ENCODE peak calls at places on chromosomes 3 and 15, in eight cellular contexts. N, E, I, S, Z, F, K and X are unnamed samples.

GRCh38 chr3:31230834-31231233 is 301.9 kb upstream of the STT3B start:
- DNase-seq in Z (no peak), S (no peak), F (no peak), I (no peak), K (no peak), N (no peak), E (no peak), X (no peak)

GRCh38 chr3:126461450-126462070 is 14.1 kb downstream of the ZXDC start:
- DNase-seq in S (no peak), F (no peak), I (no peak), E (no peak), Z (no peak), K (no peak), N (no peak), X (no peak)

GRCh38 chr3:32467333-32468070 is 35.1 kb downstream of the CMTM6 start:
- DNase-seq in I (peak), N (peak), Z (peak), F (peak), S (peak), K (peak), E (peak), X (peak)

GRCh38 chr15:64990168-64990470 is 405 bp upstream of the SPG21 start:
- DNase-seq in N (no peak), Z (no peak), E (no peak), K (no peak), F (no peak), I (no peak), S (no peak), X (no peak)

GRCh38 chr3:194300392-194300758 is 50.8 kb downstream of the CPN2 start:
- DNase-seq in Z (no peak), N (peak), F (peak), E (no peak), K (no peak), I (no peak), S (peak), X (no peak)

GRCh38 chr15:80788536-80788935 is 9.4 kb downstream of the CEMIP start:
- DNase-seq in E (no peak), K (no peak), I (peak), N (no peak), F (no peak), S (no peak), Z (no peak), X (no peak)

GRCh38 chr3:57007513-57008415 is 52.7 kb upstream of the SPATA12 start:
- DNase-seq in S (peak), F (peak), Z (peak), K (peak), N (no peak), E (no peak), I (peak), X (no peak)

GRCh38 chr3:14766428-14767244 is 52.1 kb upstream of the FGD5 start:
- DNase-seq in N (no peak), I (no peak), S (no peak), K (no peak), E (no peak), F (no peak), Z (no peak), X (no peak)

GRCh38 chr3:21477896-21478295 is 273.1 kb downstream of the ZNF385D start:
- DNase-seq in N (no peak), K (no peak), F (peak), Z (no peak), I (peak), S (no peak), E (no peak), X (no peak)

GRCh38 chr3:45275006-45275704 is 49.1 kb upstream of the TMEM158 start:
- DNase-seq in E (no peak), F (no peak), Z (no peak), N (peak), S (no peak), I (no peak), K (no peak), X (no peak)

GRCh38 chr15:73873889-73874511 is 636 bp downstream of the TBC1D21 start:
- DNase-seq in I (peak), N (no peak), Z (peak), S (no peak), E (no peak), K (no peak), F (peak), X (no peak)